ENCODE peak calls at places on chromosomes 16 and 17, in five cellular contexts. S is activated CD4-positive, alpha-beta T cell treated with anti-CD3 and anti-CD28 coated beads, Interleukin-2, amount 10 ng/mL, durations not matched to agents 7 days and 5 days; D is pancreas; E is kidney tubule cell; U is HTR-8/SVneo. L is an unnamed sample.

GRCh38 chr16:1102921-1103648 is 7.0 kb upstream of the C1QTNF8 start:
- DNase-seq in S (peak; percentile 64), U (peak; percentile 81), E (peak; percentile 34), D (no peak), L (peak; percentile 54)

GRCh38 chr16:2090819-2091721 is 43.3 kb downstream of the TSC2 start:
- DNase-seq in S (no peak), D (peak; percentile 97), E (peak; percentile 83), U (no peak), L (peak; percentile 91)

GRCh38 chr17:7007143-7007542 is 5.3 kb upstream of the RNASEK start:
- DNase-seq in U (no peak), E (no peak), S (no peak), D (no peak), L (no peak)

GRCh38 chr16:6947291-6947690 is 385.4 kb upstream of the RBFOX1 start:
- DNase-seq in U (no peak), D (no peak), E (no peak), S (no peak), L (no peak)

GRCh38 chr16:51657844-51658243 is 506.8 kb upstream of the SALL1 start:
- DNase-seq in D (no peak), E (no peak), S (no peak), U (no peak), L (peak; percentile 75)

GRCh38 chr17:45132569-45133463 is 501 bp upstream of the PLCD3 start:
- DNase-seq in E (peak; percentile 86), S (peak; percentile 70), D (peak; percentile 93), U (peak; percentile 96), L (peak; percentile 84)

GRCh38 chr17:81025756-81026155 is 9.2 kb upstream of the BAIAP2 start:
- DNase-seq in D (peak; percentile 52), S (no peak), U (no peak), E (no peak), L (no peak)

GRCh38 chr16:49100366-49100765 is 181.3 kb downstream of the CBLN1 start:
- DNase-seq in D (no peak), E (no peak), U (no peak), S (no peak), L (no peak)

GRCh38 chr16:48232459-48233040 is 11.6 kb upstream of the LONP2 start:
- DNase-seq in S (no peak), D (no peak), U (no peak), E (no peak), L (no peak)

GRCh38 chr17:78375401-78376079 is 2.9 kb upstream of the PGS1 start:
- DNase-seq in S (no peak), U (no peak), E (peak; percentile 97), D (no peak), L (peak; percentile 43)

GRCh38 chr17:20300399-20301037 is 166.8 kb downstream of the LGALS9B start:
- DNase-seq in E (peak; percentile 25), U (no peak), D (no peak), S (no peak), L (no peak)

GRCh38 chr17:28381141-28381825 is 9.8 kb downstream of the SARM1 start:
- DNase-seq in S (peak; percentile 20), E (peak; percentile 47), D (no peak), U (no peak), L (peak; percentile 41)

GRCh38 chr17:76138234-76138895 is 2.7 kb downstream of the FOXJ1 start:
- DNase-seq in E (peak; percentile 77), D (peak; percentile 81), U (no peak), S (no peak), L (peak; percentile 93)

GRCh38 chr17:76080207-76080933 is 1.4 kb downstream of the ZACN start:
- DNase-seq in D (peak; percentile 68), S (no peak), U (no peak), E (no peak), L (peak; percentile 11)

GRCh38 chr16:65754799-65755691 is 611.4 kb upstream of the CDH5 start:
- DNase-seq in E (no peak), U (no peak), D (no peak), S (no peak), L (no peak)

L was measured in thyroid gland.